ENCODE peak calls at places on chromosomes 7 and 10, in seven cellular contexts. P, A, O, L, D, S and Z are unnamed samples.

GRCh38 chr10:96436035-96436434 is 77.2 kb upstream of the OPALIN start:
- DNase-seq in P (no peak), A (no peak), O (no peak), L (no peak), D (no peak), S (no peak), Z (no peak)

GRCh38 chr10:104353325-104354048 is at the start of gene CFAP58:
- DNase-seq in P (peak; percentile 61), A (peak; percentile 77), O (no peak), L (peak; percentile 96), D (peak; percentile 86), S (peak; percentile 92), Z (no peak)

GRCh38 chr7:24932815-24933214 is 47.2 kb downstream of the OSBPL3 start:
- DNase-seq in P (no peak), A (no peak), O (no peak), L (no peak), D (peak; percentile 66), S (no peak), Z (no peak)

GRCh38 chr10:71805776-71806705 is 32.7 kb upstream of the VSIR start:
- DNase-seq in P (no peak), A (peak; percentile 49), O (no peak), L (no peak), D (no peak), S (peak; percentile 61), Z (no peak)

GRCh38 chr10:97204826-97205679 is 19.3 kb upstream of the SLIT1 start:
- DNase-seq in P (no peak), A (no peak), O (no peak), L (peak; percentile 33), D (no peak), S (no peak), Z (no peak)

GRCh38 chr10:10716972-10717371 is 300.7 kb upstream of the CELF2 start:
- DNase-seq in P (no peak), A (no peak), O (no peak), L (no peak), D (no peak), S (no peak), Z (no peak)

GRCh38 chr7:116704650-116705049 is 32.7 kb downstream of the MET start:
- DNase-seq in P (no peak), A (no peak), O (no peak), L (no peak), D (no peak), S (no peak), Z (no peak)

GRCh38 chr10:86251426-86251825 is 115.2 kb downstream of the GRID1 start:
- DNase-seq in P (no peak), A (no peak), O (no peak), L (peak; percentile 25), D (no peak), S (no peak), Z (no peak)

GRCh38 chr10:85607296-85607695 is 759.3 kb downstream of the GRID1 start:
- DNase-seq in P (no peak), A (no peak), O (no peak), L (no peak), D (no peak), S (no peak), Z (no peak)

GRCh38 chr7:25148772-25149575 is 23.9 kb upstream of the CYCS start:
- DNase-seq in P (no peak), A (no peak), O (no peak), L (no peak), D (no peak), S (no peak), Z (no peak)

GRCh38 chr10:79310911-79311573 is 36.2 kb upstream of the PPIF start:
- DNase-seq in P (no peak), A (no peak), O (no peak), L (no peak), D (no peak), S (no peak), Z (no peak)

GRCh38 chr10:25059990-25060389 is 43.6 kb downstream of the THNSL1 start:
- DNase-seq in P (no peak), A (no peak), O (peak; percentile 23), L (no peak), D (no peak), S (peak; percentile 96), Z (no peak)

GRCh38 chr10:74585231-74586087 is 240.9 kb upstream of the KAT6B start:
- DNase-seq in P (peak; percentile 39), A (no peak), O (no peak), L (peak; percentile 80), D (peak; percentile 21), S (no peak), Z (no peak)

GRCh38 chr10:118210276-118210675 is 131.8 kb downstream of the FAM204A start:
- DNase-seq in P (no peak), A (no peak), O (no peak), L (no peak), D (no peak), S (peak; percentile 66), Z (no peak)

GRCh38 chr7:104008107-104008506 is 18.6 kb upstream of the RELN start:
- DNase-seq in P (no peak), A (no peak), O (no peak), L (no peak), D (no peak), S (no peak), Z (no peak)

GRCh38 chr7:149310113-149310836 is 48.3 kb downstream of the ZNF783 start:
- DNase-seq in P (no peak), A (no peak), O (no peak), L (no peak), D (peak; percentile 56), S (peak; percentile 84), Z (no peak)

GRCh38 chr7:33109758-33110238 is 594 bp upstream of the RP9 start:
- DNase-seq in P (peak; percentile 8), A (no peak), O (no peak), L (no peak), D (no peak), S (peak; percentile 51), Z (no peak)

GRCh38 chr7:51242007-51242691 is 74.5 kb downstream of the COBL start:
- DNase-seq in P (no peak), A (no peak), O (no peak), L (no peak), D (no peak), S (no peak), Z (no peak)

GRCh38 chr10:118682518-118682917 is 72.3 kb downstream of the CACUL1 start:
- DNase-seq in P (no peak), A (no peak), O (no peak), L (no peak), D (no peak), S (no peak), Z (no peak)

GRCh38 chr7:40551685-40552576 is 417.1 kb downstream of the SUGCT start:
- DNase-seq in P (no peak), A (no peak), O (no peak), L (no peak), D (no peak), S (peak; percentile 73), Z (peak; percentile 76)

GRCh38 chr7:44195901-44196300 is 4.9 kb upstream of the YKT6 start:
- DNase-seq in P (no peak), A (no peak), O (no peak), L (peak; percentile 10), D (no peak), S (peak; percentile 29), Z (no peak)